ENCODE peak calls at places on chromosomes 11 and 22, in seven cellular contexts. One of them, this sample, is unnamed.

GRCh38 chr11:35146711-35147110 is 7.7 kb downstream of the CD44 start:
- DNase-seq in NCI-H1436 treated with DMSO at 0.1 percent for 48 hours: no peak
- DNase-seq in stimulated activated naive B cell treated with anti-CD40 and anti-IgM and Interleukin-4, amounts not matched to agents 10 μg/mL and 1 μg/mL and 100 μg/mL, for 72 hours: no peak
- DNase-seq in cardiac muscle cell: no peak
- DNase-seq in left lung: no peak
- DNase-seq in GF-D8: no peak
- DNase-seq in hippocampal formation: no peak
- DNase-seq in this sample: no peak

GRCh38 chr11:57299150-57299737 is 25.5 kb downstream of the TNKS1BP1 start:
- DNase-seq in NCI-H1436 treated with DMSO at 0.1 percent for 48 hours: no peak
- DNase-seq in stimulated activated naive B cell treated with anti-CD40 and anti-IgM and Interleukin-4, amounts not matched to agents 10 μg/mL and 1 μg/mL and 100 μg/mL, for 72 hours: no peak
- DNase-seq in cardiac muscle cell: no peak
- DNase-seq in left lung: no peak
- DNase-seq in GF-D8: no peak
- DNase-seq in hippocampal formation: no peak
- DNase-seq in this sample: no peak

GRCh38 chr22:36348760-36349159 is 39.0 kb downstream of the MYH9 start:
- DNase-seq in NCI-H1436 treated with DMSO at 0.1 percent for 48 hours: no peak
- DNase-seq in stimulated activated naive B cell treated with anti-CD40 and anti-IgM and Interleukin-4, amounts not matched to agents 10 μg/mL and 1 μg/mL and 100 μg/mL, for 72 hours: no peak
- DNase-seq in cardiac muscle cell: no peak
- DNase-seq in left lung: no peak
- DNase-seq in GF-D8: no peak
- DNase-seq in hippocampal formation: no peak
- DNase-seq in this sample: no peak

GRCh38 chr11:131027501-131027900 is 111.2 kb upstream of the SNX19 start:
- DNase-seq in NCI-H1436 treated with DMSO at 0.1 percent for 48 hours: no peak
- DNase-seq in stimulated activated naive B cell treated with anti-CD40 and anti-IgM and Interleukin-4, amounts not matched to agents 10 μg/mL and 1 μg/mL and 100 μg/mL, for 72 hours: no peak
- DNase-seq in cardiac muscle cell: peak; percentile 52
- DNase-seq in left lung: no peak
- DNase-seq in GF-D8: no peak
- DNase-seq in hippocampal formation: no peak
- DNase-seq in this sample: no peak

GRCh38 chr22:45218974-45219373 is 21.7 kb downstream of the KIAA0930 start:
- DNase-seq in NCI-H1436 treated with DMSO at 0.1 percent for 48 hours: no peak
- DNase-seq in stimulated activated naive B cell treated with anti-CD40 and anti-IgM and Interleukin-4, amounts not matched to agents 10 μg/mL and 1 μg/mL and 100 μg/mL, for 72 hours: peak; percentile 43
- DNase-seq in cardiac muscle cell: no peak
- DNase-seq in left lung: no peak
- DNase-seq in GF-D8: no peak
- DNase-seq in hippocampal formation: no peak
- DNase-seq in this sample: no peak

GRCh38 chr22:26139320-26139719 is 29.9 kb upstream of the SEZ6L start:
- DNase-seq in NCI-H1436 treated with DMSO at 0.1 percent for 48 hours: no peak
- DNase-seq in stimulated activated naive B cell treated with anti-CD40 and anti-IgM and Interleukin-4, amounts not matched to agents 10 μg/mL and 1 μg/mL and 100 μg/mL, for 72 hours: no peak
- DNase-seq in cardiac muscle cell: no peak
- DNase-seq in left lung: no peak
- DNase-seq in GF-D8: no peak
- DNase-seq in hippocampal formation: peak; percentile 37
- DNase-seq in this sample: no peak

GRCh38 chr11:117833401-117833891 is 8.9 kb upstream of the FXYD2 start:
- DNase-seq in NCI-H1436 treated with DMSO at 0.1 percent for 48 hours: no peak
- DNase-seq in stimulated activated naive B cell treated with anti-CD40 and anti-IgM and Interleukin-4, amounts not matched to agents 10 μg/mL and 1 μg/mL and 100 μg/mL, for 72 hours: no peak
- DNase-seq in cardiac muscle cell: no peak
- DNase-seq in left lung: no peak
- DNase-seq in GF-D8: no peak
- DNase-seq in hippocampal formation: no peak
- DNase-seq in this sample: no peak

GRCh38 chr22:30891781-30892180 is 76.8 kb downstream of the MORC2 start:
- DNase-seq in NCI-H1436 treated with DMSO at 0.1 percent for 48 hours: no peak
- DNase-seq in stimulated activated naive B cell treated with anti-CD40 and anti-IgM and Interleukin-4, amounts not matched to agents 10 μg/mL and 1 μg/mL and 100 μg/mL, for 72 hours: no peak
- DNase-seq in cardiac muscle cell: no peak
- DNase-seq in left lung: peak; percentile 21
- DNase-seq in GF-D8: no peak
- DNase-seq in hippocampal formation: no peak
- DNase-seq in this sample: no peak

GRCh38 chr22:41540365-41540764 is 3.9 kb downstream of the POLR3H start:
- DNase-seq in NCI-H1436 treated with DMSO at 0.1 percent for 48 hours: no peak
- DNase-seq in stimulated activated naive B cell treated with anti-CD40 and anti-IgM and Interleukin-4, amounts not matched to agents 10 μg/mL and 1 μg/mL and 100 μg/mL, for 72 hours: no peak
- DNase-seq in cardiac muscle cell: no peak
- DNase-seq in left lung: no peak
- DNase-seq in GF-D8: no peak
- DNase-seq in hippocampal formation: no peak
- DNase-seq in this sample: no peak

GRCh38 chr11:85784480-85784879 is 26.5 kb downstream of the SYTL2 start:
- DNase-seq in NCI-H1436 treated with DMSO at 0.1 percent for 48 hours: no peak
- DNase-seq in stimulated activated naive B cell treated with anti-CD40 and anti-IgM and Interleukin-4, amounts not matched to agents 10 μg/mL and 1 μg/mL and 100 μg/mL, for 72 hours: no peak
- DNase-seq in cardiac muscle cell: no peak
- DNase-seq in left lung: no peak
- DNase-seq in GF-D8: no peak
- DNase-seq in hippocampal formation: no peak
- DNase-seq in this sample: no peak

GRCh38 chr11:15745266-15745665 is 611.1 kb downstream of the SOX6 start:
- DNase-seq in NCI-H1436 treated with DMSO at 0.1 percent for 48 hours: no peak
- DNase-seq in stimulated activated naive B cell treated with anti-CD40 and anti-IgM and Interleukin-4, amounts not matched to agents 10 μg/mL and 1 μg/mL and 100 μg/mL, for 72 hours: no peak
- DNase-seq in cardiac muscle cell: no peak
- DNase-seq in left lung: no peak
- DNase-seq in GF-D8: no peak
- DNase-seq in hippocampal formation: no peak
- DNase-seq in this sample: no peak